ENCODE peak calls at places on chromosomes 1 and 21, in six cellular contexts. D, R, B, J, F and E are unnamed samples.

GRCh38 chr1:234676103-234676594 is 66.2 kb upstream of the IRF2BP2 start:
- DNase-seq in D (peak), R (peak), B (peak), J (peak), F (no peak), E (no peak)

GRCh38 chr1:206524739-206525364 is 17.5 kb downstream of the RASSF5 start:
- DNase-seq in D (no peak), R (no peak), B (no peak), J (no peak), F (no peak), E (no peak)

GRCh38 chr1:222950892-222951291 is 136.1 kb downstream of the DISP1 start:
- DNase-seq in D (no peak), R (no peak), B (no peak), J (no peak), F (no peak), E (no peak)

GRCh38 chr21:42421018-42421793 is 17.5 kb downstream of the UBASH3A start:
- DNase-seq in D (no peak), R (no peak), B (no peak), J (no peak), F (no peak), E (no peak)

GRCh38 chr21:36783612-36784383 is 84.9 kb downstream of the SIM2 start:
- DNase-seq in D (no peak), R (no peak), B (no peak), J (no peak), F (no peak), E (no peak)

GRCh38 chr1:151012684-151013471 is 4.6 kb downstream of the PRUNE1 start:
- DNase-seq in D (no peak), R (no peak), B (no peak), J (no peak), F (no peak), E (no peak)

GRCh38 chr21:34074283-34075098 is 1.1 kb downstream of the MRPS6 start:
- DNase-seq in D (no peak), R (peak), B (no peak), J (peak), F (no peak), E (no peak)

GRCh38 chr1:74611887-74612286 is 61.7 kb downstream of the ERICH3 start:
- DNase-seq in D (no peak), R (no peak), B (no peak), J (no peak), F (no peak), E (no peak)

GRCh38 chr1:164601399-164602141 is 42.6 kb downstream of the PBX1 start:
- DNase-seq in D (no peak), R (peak), B (no peak), J (no peak), F (no peak), E (no peak)

GRCh38 chr1:46034601-46035516 is 97.6 kb downstream of the PIK3R3 start:
- DNase-seq in D (no peak), R (peak), B (no peak), J (no peak), F (no peak), E (no peak)

GRCh38 chr1:64659478-64659877 is 85.4 kb upstream of the RAVER2 start:
- DNase-seq in D (no peak), R (no peak), B (no peak), J (no peak), F (no peak), E (no peak)

GRCh38 chr1:112264553-112264952 is 131.5 kb upstream of the CTTNBP2NL start:
- DNase-seq in D (no peak), R (no peak), B (no peak), J (no peak), F (no peak), E (no peak)

GRCh38 chr1:32770221-32770731 is 46.9 kb downstream of the YARS1 start:
- DNase-seq in D (no peak), R (no peak), B (no peak), J (no peak), F (no peak), E (no peak)

GRCh38 chr1:38009088-38009840 is 3.3 kb upstream of the UTP11 start:
- DNase-seq in D (peak), R (peak), B (no peak), J (peak), F (no peak), E (peak)

GRCh38 chr1:46134660-46135331 is 2.4 kb upstream of the PIK3R3 start:
- DNase-seq in D (no peak), R (no peak), B (no peak), J (no peak), F (no peak), E (no peak)

GRCh38 chr21:45800339-45801080 is 157.0 kb downstream of the PCBP3 start:
- DNase-seq in D (no peak), R (no peak), B (no peak), J (no peak), F (no peak), E (no peak)

GRCh38 chr1:202130816-202131522 is 8.3 kb downstream of the GPR37L1 start:
- DNase-seq in D (no peak), R (no peak), B (no peak), J (no peak), F (no peak), E (no peak)

GRCh38 chr1:36087233-36088123 is 1.2 kb upstream of the ADPRS start:
- DNase-seq in D (no peak), R (peak), B (no peak), J (no peak), F (no peak), E (no peak)

GRCh38 chr1:230427981-230428380 is 1.8 kb upstream of the PGBD5 start:
- DNase-seq in D (no peak), R (peak), B (no peak), J (peak), F (no peak), E (no peak)

GRCh38 chr1:25568090-25568833 is 24.9 kb downstream of the LDLRAP1 start:
- DNase-seq in D (no peak), R (peak), B (no peak), J (peak), F (no peak), E (no peak)

GRCh38 chr1:92961896-92962752 is 862 bp upstream of the DIPK1A start:
- DNase-seq in D (peak), R (peak), B (peak), J (peak), F (peak), E (peak)

GRCh38 chr1:1292851-1293250 is 12.6 kb downstream of the SCNN1D start:
- DNase-seq in D (no peak), R (no peak), B (no peak), J (no peak), F (no peak), E (no peak)

GRCh38 chr1:94153133-94153532 is 32.2 kb upstream of the ABCA4 start:
- DNase-seq in D (no peak), R (no peak), B (no peak), J (no peak), F (no peak), E (no peak)

GRCh38 chr1:69492286-69492685 is 75.4 kb upstream of the LRRC7 start:
- DNase-seq in D (no peak), R (no peak), B (no peak), J (no peak), F (no peak), E (no peak)

GRCh38 chr1:15158506-15159165 is 5.1 kb downstream of the TMEM51 start:
- DNase-seq in D (no peak), R (no peak), B (no peak), J (no peak), F (no peak), E (no peak)

GRCh38 chr21:32403201-32403701 is 9.3 kb upstream of the EVA1C start:
- DNase-seq in D (peak), R (peak), B (peak), J (peak), F (no peak), E (peak)

GRCh38 chr1:47568763-47569162 is 130.9 kb downstream of the FOXD2 start:
- DNase-seq in D (no peak), R (no peak), B (no peak), J (no peak), F (no peak), E (no peak)

GRCh38 chr1:25590096-25590824 is 26.3 kb upstream of the MAN1C1 start:
- DNase-seq in D (no peak), R (no peak), B (no peak), J (no peak), F (no peak), E (no peak)

GRCh38 chr1:226663327-226663704 is 75.8 kb downstream of the ITPKB start:
- DNase-seq in D (no peak), R (no peak), B (no peak), J (no peak), F (no peak), E (no peak)

GRCh38 chr1:45880930-45881329 is 77.5 kb downstream of the MAST2 start:
- DNase-seq in D (no peak), R (no peak), B (no peak), J (no peak), F (no peak), E (no peak)

GRCh38 chr1:212678456-212679410 is 20.9 kb downstream of the BATF3 start:
- DNase-seq in D (no peak), R (peak), B (no peak), J (no peak), F (no peak), E (no peak)

GRCh38 chr1:17355898-17356297 is 16.1 kb upstream of the PADI6 start:
- DNase-seq in D (peak), R (peak), B (no peak), J (no peak), F (no peak), E (no peak)

GRCh38 chr1:9922342-9922741 is 12.3 kb upstream of the CTNNBIP1 start:
- DNase-seq in D (no peak), R (peak), B (no peak), J (peak), F (no peak), E (no peak)

GRCh38 chr1:248857201-248857600 is 1.7 kb downstream of the ZNF692 start:
- DNase-seq in D (no peak), R (peak), B (no peak), J (no peak), F (no peak), E (no peak)

GRCh38 chr1:202151045-202151444 is 6.5 kb upstream of the ARL8A start:
- DNase-seq in D (no peak), R (no peak), B (no peak), J (no peak), F (no peak), E (no peak)